ENCODE peak calls at places on chromosome 16, in five cellular contexts. A is stimulated activated CD8-positive, alpha-beta memory T cell treated with anti-CD3 and anti-CD28 coated beads, Interleukin-2, amount 100 ng/mL, for 1 hour; G is COR-L47; X is NB4; I is CD4-positive, CD25-positive, alpha-beta regulatory T cell. V is an unnamed sample.

GRCh38 chr16:11349599-11350276 is 4.5 kb downstream of the RMI2 start:
- DNase-seq in A (no peak), I (no peak), X (peak), G (no peak), V (no peak)

GRCh38 chr16:49644143-49644460 is 211.8 kb downstream of the ZNF423 start:
- DNase-seq in X (peak), A (no peak), I (no peak), G (no peak), V (no peak)

GRCh38 chr16:70611785-70612303 is 34.5 kb upstream of the IL34 start:
- DNase-seq in X (no peak), I (no peak), A (no peak), G (no peak), V (no peak)

GRCh38 chr16:68539704-68540370 is 746 bp downstream of the ZFP90 start:
- DNase-seq in G (no peak), X (peak), I (no peak), A (no peak), V (no peak)

GRCh38 chr16:12211870-12212690 is 235.5 kb downstream of the SNX29 start:
- DNase-seq in I (no peak), X (no peak), A (no peak), G (no peak), V (no peak)

GRCh38 chr16:27107185-27107592 is 40.5 kb downstream of the C16orf82 start:
- DNase-seq in I (no peak), X (peak), A (no peak), G (no peak), V (no peak)

GRCh38 chr16:87335968-87336849 is 19.0 kb upstream of the C16orf95 start:
- DNase-seq in X (no peak), I (no peak), A (no peak), G (no peak), V (no peak)

GRCh38 chr16:81901483-81901882 is 109.8 kb downstream of the SDR42E1 start:
- DNase-seq in I (no peak), G (no peak), X (no peak), A (no peak), V (no peak)

GRCh38 chr16:57815987-57816745 is 13.9 kb upstream of the KIFC3 start:
- DNase-seq in A (no peak), X (peak), I (no peak), G (peak), V (no peak)

GRCh38 chr16:11233727-11234376 is 22.2 kb downstream of the SOCS1 start:
- DNase-seq in G (no peak), I (no peak), A (no peak), X (peak), V (no peak)

GRCh38 chr16:143456-143855 is 5.0 kb upstream of the NPRL3 start:
- DNase-seq in A (no peak), G (no peak), X (no peak), I (no peak), V (no peak)

GRCh38 chr16:85637808-85638186 is 24.7 kb downstream of the GSE1 start:
- DNase-seq in A (no peak), I (no peak), X (no peak), G (peak), V (no peak)

GRCh38 chr16:1494129-1494640 is 1.0 kb downstream of the TELO2 start:
- DNase-seq in I (no peak), A (no peak), G (peak), X (peak), V (no peak)